ENCODE peak calls at places on chromosomes 5 and 9, in seven cellular contexts. E is aorta, B is lung, U is A549, M is body of pancreas, G is neuronal stem cell, V is cardiac muscle cell. D is an unnamed sample.

GRCh38 chr5:14400085-14400484 is 181.5 kb upstream of the OTULINL start:
- DNase-seq in V (peak; percentile 55), U (no peak), B (no peak), M (no peak), E (no peak), G (no peak), D (no peak)

GRCh38 chr9:35616681-35617459 is 1.3 kb downstream of the CD72 start:
- DNase-seq in M (peak; percentile 72), E (peak; percentile 90), U (no peak), G (no peak), B (peak; percentile 73), V (peak; percentile 75), D (peak; percentile 69)

GRCh38 chr5:33311893-33312292 is 128.9 kb upstream of the TARS1 start:
- DNase-seq in U (peak; percentile 27), E (no peak), V (peak; percentile 77), G (no peak), B (no peak), M (no peak), D (no peak)

GRCh38 chr5:15499528-15500325 is at the start of gene FBXL7:
- DNase-seq in M (peak; percentile 17), V (peak; percentile 87), U (peak; percentile 61), G (peak; percentile 71), B (peak; percentile 74), E (peak; percentile 88), D (peak; percentile 28)

GRCh38 chr9:88828492-88828974 is 162.7 kb upstream of the S1PR3 start:
- DNase-seq in E (no peak), U (no peak), M (peak; percentile 22), B (no peak), G (no peak), V (peak; percentile 69), D (no peak)

GRCh38 chr5:3180610-3181009 is 415.0 kb upstream of the IRX1 start:
- DNase-seq in G (no peak), V (no peak), B (no peak), U (no peak), M (no peak), E (no peak), D (no peak)

GRCh38 chr9:479951-480350 is 265.3 kb downstream of the DOCK8 start:
- DNase-seq in M (no peak), B (no peak), U (no peak), E (no peak), V (no peak), G (no peak), D (no peak)

GRCh38 chr5:180336234-180337020 is 16.7 kb downstream of the GFPT2 start:
- DNase-seq in M (peak; percentile 55), U (no peak), V (no peak), E (peak; percentile 38), B (no peak), G (no peak), D (no peak)

GRCh38 chr9:77896269-77897245 is 135.1 kb downstream of the GNAQ start:
- DNase-seq in U (no peak), G (no peak), V (no peak), M (no peak), E (no peak), B (no peak), D (no peak)

GRCh38 chr9:21060919-21061561 is 16.7 kb downstream of the IFNB1 start:
- DNase-seq in U (no peak), M (no peak), E (no peak), B (no peak), V (peak; percentile 12), G (no peak), D (no peak)

GRCh38 chr5:140628711-140629110 is 4.3 kb downstream of the CD14 start:
- DNase-seq in V (no peak), B (no peak), M (no peak), G (no peak), U (no peak), E (no peak), D (no peak)

GRCh38 chr5:76372320-76373054 is 30.6 kb upstream of the IQGAP2 start:
- DNase-seq in U (peak; percentile 84), B (no peak), M (peak; percentile 57), V (peak; percentile 83), E (no peak), G (no peak), D (no peak)

GRCh38 chr9:26262431-26262830 is 584.2 kb upstream of the TUSC1 start:
- DNase-seq in U (peak; percentile 8), M (no peak), B (no peak), G (no peak), E (no peak), V (no peak), D (no peak)

GRCh38 chr5:148186248-148187003 is 16.4 kb upstream of the SPINK6 start:
- DNase-seq in U (no peak), E (no peak), M (peak; percentile 15), G (no peak), V (peak; percentile 89), B (no peak), D (no peak)

GRCh38 chr9:89815903-89816573 is 211.2 kb downstream of the GADD45G start:
- DNase-seq in G (no peak), M (no peak), B (no peak), U (no peak), V (no peak), E (peak; percentile 67), D (no peak)

GRCh38 chr9:130287736-130288135 is 22.2 kb downstream of the HMCN2 start:
- DNase-seq in E (no peak), U (no peak), M (no peak), V (no peak), G (no peak), B (no peak), D (peak; percentile 70)

GRCh38 chr5:53480474-53481353 is at the start of gene FST:
- DNase-seq in E (no peak), M (no peak), U (no peak), V (peak; percentile 47), G (peak; percentile 72), B (no peak), D (peak; percentile 10)
- H3K4me1 ChIP-seq in E (no peaks in the 10 kb centered on the region), M (peaks cover 12% of the 10 kb centered on the region), U (peaks cover 8% of the 10 kb centered on the region), V (no peaks in the 10 kb centered on the region), G (peaks cover 5% of the 10 kb centered on the region), B (peaks cover 7% of the 10 kb centered on the region), D (peaks cover 5% of the 10 kb centered on the region)

GRCh38 chr9:114166606-114167572 is 11.6 kb downstream of the COL27A1 start:
- DNase-seq in M (no peak), B (no peak), V (peak; percentile 39), U (no peak), G (no peak), E (no peak), D (no peak)

GRCh38 chr9:114163517-114163924 is 8.2 kb downstream of the COL27A1 start:
- DNase-seq in V (peak; percentile 71), B (peak; percentile 52), U (peak; percentile 25), M (peak; percentile 69), E (peak; percentile 81), G (no peak), D (peak; percentile 28)

GRCh38 chr9:114166103-114166470 is 10.8 kb downstream of the COL27A1 start:
- DNase-seq in E (no peak), G (no peak), B (no peak), V (no peak), U (no peak), M (no peak), D (no peak)

GRCh38 chr9:114164191-114164794 is 9.0 kb downstream of the COL27A1 start:
- DNase-seq in U (no peak), E (no peak), G (no peak), B (no peak), V (no peak), M (no peak), D (no peak)

DNA sequence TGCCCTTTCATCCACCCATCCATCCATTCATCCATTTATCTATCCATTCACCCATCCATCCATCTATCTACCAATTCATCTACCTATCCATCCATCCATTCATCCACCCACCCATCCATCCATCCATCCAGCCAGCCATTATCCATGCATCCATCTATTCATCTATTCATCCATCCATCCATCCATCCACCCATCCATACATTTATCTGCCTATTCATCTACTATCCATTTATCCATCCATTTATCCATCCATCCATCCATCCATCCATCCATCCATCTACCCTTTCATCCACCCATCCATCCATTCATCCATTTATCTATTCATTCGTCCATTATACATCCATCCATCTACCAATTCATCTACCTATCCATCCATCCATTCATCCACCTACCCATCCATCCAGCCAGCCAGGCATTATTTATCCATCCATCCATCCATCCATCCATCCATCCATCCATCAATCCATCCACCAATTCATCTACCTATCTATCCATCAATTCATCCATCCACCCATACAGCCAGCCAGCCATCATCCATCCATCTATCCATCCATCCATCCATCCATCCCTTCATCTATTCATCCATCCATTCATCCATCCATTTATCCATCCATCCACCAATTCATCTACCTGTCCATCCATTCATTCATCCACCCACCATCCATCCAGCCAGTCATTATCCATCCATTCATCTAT is 10.2 kb downstream of the COL27A1 start:
- DNase-seq in M (no peak), G (no peak), U (no peak), V (no peak), B (no peak), E (no peak), D (no peak)
- H3K4me1 ChIP-seq in M (peaks cover 16% of the 10 kb centered on the region), G (peaks cover 34% of the 10 kb centered on the region), U (peaks cover 25% of the 10 kb centered on the region), V (peaks cover 10% of the 10 kb centered on the region), B (peaks cover 5% of the 10 kb centered on the region), E (no peaks in the 10 kb centered on the region), D (peaks cover 4% of the 10 kb centered on the region)

GRCh38 chr9:124771867-124772621 is 933 bp upstream of the NR6A1 start:
- DNase-seq in U (peak; percentile 80), M (peak; percentile 74), G (peak; percentile 85), E (peak; percentile 74), V (peak; percentile 81), B (peak; percentile 69), D (peak; percentile 78)
- H3K4me1 ChIP-seq in U (peaks cover 29% of the 10 kb centered on the region), M (peaks cover 25% of the 10 kb centered on the region), G (peaks cover 27% of the 10 kb centered on the region), E (no peaks in the 10 kb centered on the region), V (peaks cover 16% of the 10 kb centered on the region), B (peaks cover 5% of the 10 kb centered on the region), D (peaks cover 22% of the 10 kb centered on the region)

GRCh38 chr9:123347289-123348060 is 8.5 kb upstream of the CRB2 start:
- DNase-seq in G (no peak), B (no peak), U (peak; percentile 32), V (no peak), E (no peak), M (no peak), D (no peak)
- H3K4me1 ChIP-seq in G (peaks cover 15% of the 10 kb centered on the region), B (no peaks in the 10 kb centered on the region), U (no peaks in the 10 kb centered on the region), V (no peaks in the 10 kb centered on the region), E (no peaks in the 10 kb centered on the region), M (no peaks in the 10 kb centered on the region), D (peaks cover 48% of the 10 kb centered on the region)

GRCh38 chr5:123540534-123540933 is 28.6 kb downstream of the CSNK1G3 start:
- DNase-seq in M (no peak), U (no peak), B (no peak), E (no peak), V (no peak), G (no peak), D (no peak)

GRCh38 chr5:123545506-123545905 is 33.5 kb downstream of the CSNK1G3 start:
- DNase-seq in U (peak; percentile 38), G (no peak), M (peak; percentile 7), V (peak; percentile 13), E (no peak), B (no peak), D (no peak)

GRCh38 chr5:123538670-123539459 is 26.9 kb downstream of the CSNK1G3 start:
- DNase-seq in V (peak; percentile 14), G (no peak), M (no peak), E (no peak), B (no peak), U (peak; percentile 9), D (no peak)

GRCh38 chr5:123546657-123547056 is 34.7 kb downstream of the CSNK1G3 start:
- DNase-seq in G (no peak), B (no peak), M (no peak), E (no peak), U (no peak), V (no peak), D (no peak)

GRCh38 chr5:123543438-123543837 is 31.5 kb downstream of the CSNK1G3 start:
- DNase-seq in U (no peak), M (no peak), E (no peak), B (no peak), G (no peak), V (no peak), D (no peak)
- H3K4me1 ChIP-seq in U (no peaks in the 10 kb centered on the region), M (peaks cover 4% of the 10 kb centered on the region), E (peaks cover 2% of the 10 kb centered on the region), B (peaks cover 3% of the 10 kb centered on the region), G (peaks cover 3% of the 10 kb centered on the region), V (no peaks in the 10 kb centered on the region), D (no peaks in the 10 kb centered on the region)